ENCODE peak calls at places on chromosomes 12 and 14, in seven cellular contexts. E, O, G, J, I, F and A are unnamed samples. For H3K4me1, the result is how much of the 10 kb centered on the place peaks cover.

GRCh38 chr14:100645200-100645985 is 58.2 kb upstream of the BEGAIN start:
- DNase-seq in E (peak), O (peak), G (peak), J (peak), I (peak), F (peak), A (peak)

GRCh38 chr14:55103005-55103640 is 25.9 kb upstream of the LGALS3 start:
- DNase-seq in E (no peak), O (peak), G (peak), J (peak), I (peak), F (peak), A (peak)

GRCh38 chr12:129401572-129401971 is 502.3 kb downstream of the TMEM132D start:
- DNase-seq in E (no peak), O (no peak), G (no peak), J (no peak), I (no peak), F (no peak), A (no peak)

GRCh38 chr12:65597527-65597926 is 226.8 kb upstream of the HMGA2 start:
- DNase-seq in E (no peak), O (no peak), G (no peak), J (peak), I (no peak), F (peak), A (no peak)

GRCh38 chr12:30678221-30678620 is 17.4 kb downstream of the IPO8 start:
- DNase-seq in E (no peak), O (no peak), G (no peak), J (no peak), I (no peak), F (no peak), A (no peak)

GRCh38 chr12:56979628-56980027 is 22.2 kb upstream of the RDH16 start:
- DNase-seq in E (no peak), O (peak), G (no peak), J (no peak), I (no peak), F (no peak), A (no peak)

GRCh38 chr12:112303004-112303403 is 79.2 kb downstream of the HECTD4 start:
- DNase-seq in E (no peak), O (peak), G (no peak), J (peak), I (no peak), F (peak), A (peak)

GRCh38 chr14:92511472-92512247 is 1.9 kb upstream of the RIN3 start:
- DNase-seq in E (no peak), O (peak), G (no peak), J (peak), I (no peak), F (peak), A (peak)

GRCh38 chr12:44947163-44947562 is 71.0 kb upstream of the NELL2 start:
- DNase-seq in E (no peak), O (no peak), G (no peak), J (no peak), I (no peak), F (no peak), A (no peak)

GRCh38 chr12:27970391-27970980 is 2.0 kb downstream of the PTHLH start:
- DNase-seq in E (no peak), O (peak), G (peak), J (peak), I (no peak), F (peak), A (no peak)

GRCh38 chr14:72894623-72895378 is 900 bp upstream of the DPF3 start:
- DNase-seq in E (no peak), O (peak), G (peak), J (no peak), I (no peak), F (no peak), A (no peak)

GRCh38 chr12:51085757-51086156 is 2.4 kb upstream of the CSRNP2 start:
- DNase-seq in E (no peak), O (no peak), G (no peak), J (no peak), I (no peak), F (no peak), A (no peak)

GRCh38 chr14:50666772-50667490 is 1.2 kb downstream of the SAV1 start:
- DNase-seq in E (no peak), O (peak), G (peak), J (peak), I (peak), F (peak), A (peak)

GRCh38 chr12:4272976-4273650 is 449 bp upstream of the CCND2 start:
- DNase-seq in E (no peak), O (no peak), G (peak), J (no peak), I (no peak), F (no peak), A (no peak)

GRCh38 chr12:78185109-78185508 is 354.4 kb downstream of the NAV3 start:
- DNase-seq in E (no peak), O (peak), G (no peak), J (no peak), I (no peak), F (peak), A (peak)

GRCh38 chr14:66247662-66248061 is 238.5 kb upstream of the CCDC196 start:
- DNase-seq in E (no peak), O (peak), G (no peak), J (no peak), I (no peak), F (no peak), A (no peak)

GRCh38 chr12:56350662-56351061 is 9.2 kb downstream of the STAT2 start:
- DNase-seq in E (no peak), O (no peak), G (no peak), J (no peak), I (no peak), F (no peak), A (peak)

GRCh38 chr12:95955549-95956159 is 12.5 kb downstream of the AMDHD1 start:
- DNase-seq in E (no peak), O (no peak), G (peak), J (no peak), I (no peak), F (no peak), A (no peak)

GRCh38 chr12:46472893-46473633 is 100.5 kb upstream of the SLC38A2 start:
- DNase-seq in E (no peak), O (no peak), G (no peak), J (peak), I (no peak), F (peak), A (no peak)

GRCh38 chr14:67622675-67623074 is 3.0 kb downstream of the ARG2 start:
- DNase-seq in E (no peak), O (peak), G (peak), J (peak), I (no peak), F (peak), A (peak)

GRCh38 chr14:60266021-60266937 is 17.3 kb downstream of the PPM1A start:
- DNase-seq in E (no peak), O (peak), G (peak), J (peak), I (no peak), F (no peak), A (peak)

GRCh38 chr12:60094436-60094835 is 498.6 kb downstream of the SLC16A7 start:
- DNase-seq in E (no peak), O (no peak), G (no peak), J (no peak), I (no peak), F (no peak), A (no peak)

GRCh38 chr12:109458771-109459208 is 18.3 kb downstream of the KCTD10 start:
- DNase-seq in E (no peak), O (peak), G (peak), J (peak), I (no peak), F (peak), A (no peak)

GRCh38 chr12:132520421-132521199 is 30.7 kb downstream of the FBRSL1 start:
- DNase-seq in E (no peak), O (no peak), G (no peak), J (no peak), I (no peak), F (no peak), A (no peak)

GRCh38 chr14:104360522-104360921 is 219.0 kb upstream of the C14orf180 start:
- DNase-seq in E (no peak), O (no peak), G (no peak), J (no peak), I (no peak), F (no peak), A (no peak)

GRCh38 chr14:22227084-22227483 is 361.9 kb downstream of the DAD1 start:
- DNase-seq in E (no peak), O (no peak), G (no peak), J (no peak), I (no peak), F (no peak), A (no peak)

GRCh38 chr12:103791350-103791920 is 49.6 kb downstream of the NT5DC3 start:
- DNase-seq in E (no peak), O (no peak), G (no peak), J (no peak), I (no peak), F (no peak), A (no peak)

GRCh38 chr14:99081156-99081765 is 190.7 kb downstream of the BCL11B start:
- DNase-seq in E (no peak), O (no peak), G (no peak), J (no peak), I (no peak), F (no peak), A (no peak)

GRCh38 chr14:106509795-106510194 is 983.4 kb downstream of the TMEM121 start:
- DNase-seq in E (no peak), O (no peak), G (no peak), J (no peak), I (no peak), F (no peak), A (no peak)

GRCh38 chr14:106506901-106507305 is 980.5 kb downstream of the TMEM121 start:
- DNase-seq in E (no peak), O (no peak), G (no peak), J (no peak), I (no peak), F (no peak), A (no peak)

GRCh38 chr14:106507354-106507753 is 981.0 kb downstream of the TMEM121 start:
- DNase-seq in E (no peak), O (no peak), G (no peak), J (no peak), I (no peak), F (no peak), A (no peak)

GRCh38 chr14:106509176-106509575 is 982.8 kb downstream of the TMEM121 start:
- DNase-seq in E (no peak), O (no peak), G (no peak), J (no peak), I (no peak), F (no peak), A (no peak)

GRCh38 chr14:106508216-106508615 is 981.8 kb downstream of the TMEM121 start:
- DNase-seq in E (no peak), O (no peak), G (peak), J (no peak), I (no peak), F (no peak), A (no peak)
- H3K27ac ChIP-seq in E (no peak), O (no peak), G (no peak), J (no peak), I (no peak), F (no peak), A (no peak)

DNA sequence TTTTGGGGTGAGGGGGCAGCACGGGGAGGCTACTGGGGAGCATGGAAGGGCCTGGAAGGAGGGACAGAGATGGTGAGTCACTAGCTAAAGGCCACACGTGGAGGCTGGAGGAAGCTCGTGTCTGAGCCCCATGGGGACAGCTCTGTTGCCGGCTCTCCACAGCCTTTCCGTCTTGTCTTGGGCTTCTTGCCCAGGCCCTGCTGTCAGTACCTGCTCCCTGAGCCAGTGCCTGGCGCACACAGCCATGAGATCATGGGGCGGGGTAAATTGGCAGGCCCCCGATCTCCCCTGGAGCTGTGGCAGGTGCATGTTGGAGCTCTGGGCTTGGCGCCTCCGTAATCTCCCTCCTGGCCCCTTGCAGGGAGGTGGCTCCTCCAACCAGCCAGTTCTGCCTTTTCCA is 16.1 kb upstream of the KRT80 start:
- DNase-seq in E (no peak), O (peak), G (no peak), J (peak), I (peak), F (peak), A (no peak)
- H3K4me1 ChIP-seq in E (under half), O (half or more), G (under half), J (under half), I (under half), F (under half), A (under half)

GRCh38 chr14:103136388-103137271 is 13.4 kb downstream of the TNFAIP2 start:
- DNase-seq in E (no peak), O (peak), G (peak), J (peak), I (no peak), F (peak), A (peak)

GRCh38 chr14:103137721-103138482 is 14.6 kb downstream of the TNFAIP2 start:
- DNase-seq in E (no peak), O (no peak), G (no peak), J (no peak), I (no peak), F (no peak), A (no peak)

GRCh38 chr14:103140316-103141109 is 17.3 kb downstream of the TNFAIP2 start:
- DNase-seq in E (no peak), O (no peak), G (no peak), J (no peak), I (no peak), F (no peak), A (no peak)

GRCh38 chr14:103139371-103140016 is 16.2 kb downstream of the TNFAIP2 start:
- DNase-seq in E (no peak), O (no peak), G (peak), J (no peak), I (no peak), F (no peak), A (no peak)

DNA sequence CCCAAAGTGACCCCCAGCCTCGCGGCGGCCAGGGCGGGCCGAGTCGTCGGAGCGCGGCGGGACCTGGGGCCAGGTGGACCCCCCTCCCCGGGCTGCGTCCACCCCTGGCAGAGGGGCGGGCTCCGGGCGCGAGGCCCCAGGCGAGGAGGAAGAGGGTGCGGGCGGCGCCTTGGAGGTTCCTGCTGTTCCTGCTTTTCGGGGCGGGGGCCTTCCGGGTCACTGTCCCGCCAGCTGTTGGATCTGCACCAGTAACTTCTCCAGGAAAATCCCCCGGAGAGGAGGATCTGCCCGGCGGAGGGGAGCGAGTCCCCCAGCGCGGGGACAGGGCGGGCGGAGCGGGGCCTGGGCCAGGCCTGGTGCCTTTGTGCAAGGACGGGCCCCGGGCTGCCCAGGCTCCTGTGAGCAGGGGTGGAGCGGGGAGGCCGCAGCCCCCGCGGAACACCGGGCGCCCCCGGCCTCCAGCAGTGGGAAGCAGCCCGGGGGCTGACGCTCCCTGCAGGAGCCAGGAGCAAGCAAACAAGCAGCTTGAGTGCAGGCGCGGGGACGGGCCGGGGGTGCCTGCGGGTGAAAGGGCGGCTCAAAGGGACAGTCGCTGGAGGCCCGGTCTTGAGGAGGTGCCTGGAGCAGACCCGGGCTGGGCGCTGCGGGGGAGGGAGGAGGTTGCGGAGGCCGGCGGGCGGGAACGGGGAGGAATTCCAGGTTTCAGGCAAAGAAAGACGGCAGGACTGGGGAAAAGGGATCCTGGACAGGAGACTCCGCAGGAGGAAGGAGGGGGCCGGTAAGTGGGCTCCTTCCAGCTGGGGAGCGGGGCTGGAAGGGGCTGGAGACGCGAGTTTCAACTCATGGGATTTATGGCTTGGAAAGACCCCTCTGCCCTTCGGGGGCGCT is 15.5 kb downstream of the TNFAIP2 start:
- DNase-seq in E (no peak), O (no peak), G (peak), J (no peak), I (no peak), F (no peak), A (no peak)
- H3K27ac ChIP-seq in E (no peak), O (no peak), G (no peak), J (no peak), I (peak), F (no peak), A (no peak)

DNA sequence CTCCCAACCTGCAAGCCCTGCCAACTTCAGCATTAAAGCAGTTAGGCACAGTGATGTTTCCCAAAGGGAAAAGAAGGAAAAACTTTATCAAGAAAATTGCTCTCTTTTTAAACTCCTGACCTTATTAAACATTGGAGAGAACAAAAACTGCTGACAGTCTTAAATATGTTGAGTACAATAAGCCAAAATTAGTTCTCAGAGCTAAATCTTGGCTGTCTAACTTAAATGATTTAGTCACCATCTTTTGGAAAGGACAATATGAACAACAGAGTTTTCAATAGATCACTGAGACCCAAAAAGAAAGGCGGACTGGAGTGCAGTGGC is 70.8 kb downstream of the DUSP6 start:
- DNase-seq in E (no peak), O (no peak), G (no peak), J (no peak), I (no peak), F (no peak), A (no peak)
- H3K4me1 ChIP-seq in E (under half), O (under half), G (under half), J (under half), I (under half), F (under half), A (under half)

DNA sequence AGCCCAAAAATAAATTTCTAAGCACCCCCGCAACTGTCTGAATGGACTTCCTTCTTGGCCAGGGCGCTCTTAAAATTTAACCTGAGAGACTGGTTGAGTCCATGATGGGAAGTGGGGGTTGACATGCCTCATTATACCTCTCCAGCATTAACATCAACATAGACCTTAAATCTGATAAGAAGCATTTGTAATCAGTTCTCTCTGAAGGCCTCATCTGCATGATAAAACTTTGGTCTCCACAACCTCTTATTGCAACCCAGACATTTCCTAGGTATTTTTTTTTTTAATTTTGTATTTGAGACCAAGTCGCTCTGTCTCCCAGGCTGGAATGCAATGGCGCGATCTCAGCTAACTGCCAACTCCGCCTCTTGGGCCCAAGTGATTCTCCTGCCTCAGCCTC is 10.4 kb upstream of the SLC8B1 start:
- DNase-seq in E (no peak), O (no peak), G (no peak), J (no peak), I (no peak), F (no peak), A (no peak)
- H3K27ac ChIP-seq in E (no peak), O (no peak), G (no peak), J (no peak), I (no peak), F (no peak), A (no peak)

GRCh38 chr14:20624495-20625070 is 16.9 kb downstream of the OR6S1 start:
- DNase-seq in E (no peak), O (peak), G (peak), J (peak), I (no peak), F (peak), A (peak)
- H3K4me1 ChIP-seq in E (under half), O (under half), G (under half), J (under half), I (under half), F (under half), A (under half)

DNA sequence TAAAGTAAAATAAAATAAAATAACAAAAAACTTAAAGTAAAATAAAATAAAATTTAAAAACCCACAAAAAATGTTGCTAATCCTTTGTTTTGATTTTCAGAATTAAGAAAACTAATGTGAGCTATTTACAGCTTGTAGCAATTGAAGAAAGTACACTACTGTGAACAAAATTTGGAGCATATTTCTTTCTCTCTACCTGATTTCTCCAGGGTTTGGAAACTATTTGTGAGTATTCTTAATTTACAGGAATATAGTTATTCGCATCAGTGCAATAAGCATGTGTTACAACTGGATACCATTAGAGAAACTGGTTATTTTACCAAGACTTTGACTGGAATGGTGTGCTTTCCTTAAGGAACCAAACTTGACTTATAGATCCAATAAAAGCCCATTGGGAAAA is 86.1 kb upstream of the CNOT2 start:
- DNase-seq in E (no peak), O (no peak), G (no peak), J (no peak), I (no peak), F (no peak), A (no peak)
- H3K27ac ChIP-seq in E (no peak), O (no peak), G (no peak), J (no peak), I (no peak), F (no peak), A (no peak)

GRCh38 chr12:2138871-2139308 is 86.1 kb downstream of the CACNA1C start:
- DNase-seq in E (no peak), O (peak), G (no peak), J (no peak), I (no peak), F (no peak), A (no peak)
- H3K4me1 ChIP-seq in E (under half), O (under half), G (under half), J (under half), I (under half), F (under half), A (under half)